ENCODE peak calls at places on chromosomes 7 and 10, in ten cellular contexts. P is body of pancreas, N is prostate gland, F is adrenal gland, T is H1, M is transverse colon, L is stomach, H is right lobe of liver, B is testis, G is ovary. E is an unnamed sample. For H3K27me3, the result is how much of the 10 kb centered on the place peaks cover.

GRCh38 chr7:23616593-23616992 is 19.4 kb downstream of the CCDC126 start:
- DNase-seq in P (no peak), N (no peak), F (no peak), T (no peak), M (no peak), L (no peak), H (no peak), B (no peak), G (no peak), E (no peak)

GRCh38 chr7:33108931-33109757 is at the start of gene RP9:
- DNase-seq in P (peak), N (peak), F (peak), T (no peak), M (peak), L (peak), H (peak), B (peak), G (peak), E (peak)

GRCh38 chr10:44205072-44205471 is 179.8 kb downstream of the CXCL12 start:
- DNase-seq in P (no peak), N (no peak), F (no peak), T (no peak), M (no peak), L (no peak), H (no peak), B (no peak), G (no peak), E (no peak)

GRCh38 chr10:115129752-115130151 is 36.6 kb downstream of the ATRNL1 start:
- DNase-seq in P (no peak), N (no peak), F (no peak), T (no peak), M (no peak), L (no peak), H (no peak), B (no peak), G (no peak), E (no peak)

GRCh38 chr7:2560175-2560695 is 1.5 kb downstream of the IQCE start:
- DNase-seq in P (no peak), N (no peak), F (peak), T (no peak), M (no peak), L (no peak), H (no peak), B (no peak), G (no peak), E (no peak)

GRCh38 chr10:49803988-49804387 is 41.9 kb upstream of the OGDHL start:
- DNase-seq in P (no peak), N (no peak), F (no peak), T (no peak), M (no peak), L (no peak), H (no peak), B (no peak), G (no peak), E (no peak)

GRCh38 chr7:95684037-95684436 is 87.7 kb upstream of the PDK4 start:
- DNase-seq in P (no peak), N (no peak), F (peak), T (no peak), M (no peak), L (no peak), H (no peak), B (no peak), G (no peak), E (no peak)

GRCh38 chr10:118839348-118839747 is 84.6 kb upstream of the CACUL1 start:
- DNase-seq in P (no peak), N (no peak), F (no peak), T (no peak), M (no peak), L (no peak), H (no peak), B (no peak), G (no peak), E (no peak)

GRCh38 chr7:139058963-139059362 is 23.1 kb upstream of the ZC3HAV1L start:
- DNase-seq in P (no peak), N (no peak), F (no peak), T (no peak), M (no peak), L (no peak), H (no peak), B (no peak), G (no peak), E (no peak)

GRCh38 chr7:108088729-108089128 is 41.4 kb downstream of the LAMB4 start:
- DNase-seq in P (no peak), N (no peak), F (no peak), T (no peak), M (no peak), L (no peak), H (no peak), B (no peak), G (no peak), E (no peak)

GRCh38 chr7:36763084-36763807 is 39.0 kb upstream of the AOAH start:
- DNase-seq in P (no peak), N (no peak), F (no peak), T (no peak), M (no peak), L (no peak), H (no peak), B (no peak), G (no peak), E (no peak)

DNA sequence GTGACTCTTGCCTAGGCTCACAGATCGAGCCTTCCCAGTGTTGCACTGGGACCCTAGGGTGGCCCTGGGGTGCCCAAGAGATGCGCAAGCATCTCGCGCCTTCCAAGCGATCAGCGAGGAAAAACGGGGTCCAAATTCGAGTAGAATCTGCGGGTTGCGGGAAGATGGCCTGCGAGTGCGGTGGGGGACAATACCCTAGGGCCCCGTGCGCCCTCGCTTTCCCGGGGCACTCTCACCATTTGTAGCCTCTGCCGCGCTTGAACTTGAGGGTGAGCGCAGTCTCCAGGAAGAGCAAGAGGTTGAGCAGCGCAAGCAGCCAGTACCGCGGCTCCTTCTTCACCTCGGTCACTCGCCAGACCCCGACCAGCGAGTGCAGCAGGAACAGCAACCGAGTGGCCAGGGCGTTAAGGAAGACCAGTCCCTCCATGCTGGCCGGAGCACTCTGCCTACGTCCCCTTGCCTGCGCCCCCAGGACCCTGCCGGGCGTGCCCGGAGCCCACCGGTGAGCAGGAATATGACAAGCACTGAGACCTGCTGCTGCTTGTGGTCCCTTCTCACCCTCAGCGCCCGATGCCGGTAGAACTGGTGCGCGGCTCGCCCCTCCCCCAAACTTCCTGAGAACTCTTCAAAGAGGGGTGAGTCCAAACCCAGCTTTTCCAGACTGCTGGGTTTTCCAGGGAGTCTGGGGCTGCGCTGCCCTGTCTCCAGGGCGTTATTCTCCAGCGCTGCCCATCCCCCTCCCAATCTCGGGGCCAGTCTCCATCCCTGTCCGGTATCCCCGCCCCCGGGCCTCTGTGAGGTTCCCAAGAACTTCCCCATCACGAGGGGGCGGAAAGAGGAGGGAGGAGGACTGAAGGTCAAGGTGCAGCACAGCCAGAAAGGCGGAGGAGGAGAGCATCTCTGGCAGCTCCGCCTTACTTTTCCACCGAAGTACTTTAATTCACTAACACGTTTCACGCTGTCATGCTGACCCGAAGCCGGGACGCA is at the start of gene TMEM26:
- DNase-seq in P (peak), N (peak), F (peak), T (peak), M (peak), L (no peak), H (peak), B (peak), G (peak), E (no peak)
- H3K4me3 ChIP-seq in P (no peak), N (peak), F (no peak), T (peak), M (peak), L (peak), H (peak), B (peak), G (peak), E (peak)

GRCh38 chr10:71287456-71287855 is 31.6 kb upstream of the SLC29A3 start:
- DNase-seq in P (no peak), N (no peak), F (no peak), T (no peak), M (no peak), L (no peak), H (peak), B (no peak), G (no peak), E (no peak)
- H3K27me3 ChIP-seq in P (under half), N (under half), F (under half), T (under half), M (under half), L (under half), H (under half), B (under half), G (under half), E (under half)

GRCh38 chr7:90607196-90607595 is 11.1 kb downstream of the CDK14 start:
- DNase-seq in P (no peak), N (no peak), F (no peak), T (no peak), M (no peak), L (no peak), H (no peak), B (no peak), G (no peak), E (no peak)

GRCh38 chr7:90613088-90613498 is 17.0 kb downstream of the CDK14 start:
- DNase-seq in P (no peak), N (no peak), F (no peak), T (no peak), M (no peak), L (no peak), H (no peak), B (no peak), G (no peak), E (no peak)

GRCh38 chr7:90610105-90610504 is 14.0 kb downstream of the CDK14 start:
- DNase-seq in P (no peak), N (no peak), F (no peak), T (no peak), M (no peak), L (no peak), H (no peak), B (no peak), G (no peak), E (no peak)

DNA sequence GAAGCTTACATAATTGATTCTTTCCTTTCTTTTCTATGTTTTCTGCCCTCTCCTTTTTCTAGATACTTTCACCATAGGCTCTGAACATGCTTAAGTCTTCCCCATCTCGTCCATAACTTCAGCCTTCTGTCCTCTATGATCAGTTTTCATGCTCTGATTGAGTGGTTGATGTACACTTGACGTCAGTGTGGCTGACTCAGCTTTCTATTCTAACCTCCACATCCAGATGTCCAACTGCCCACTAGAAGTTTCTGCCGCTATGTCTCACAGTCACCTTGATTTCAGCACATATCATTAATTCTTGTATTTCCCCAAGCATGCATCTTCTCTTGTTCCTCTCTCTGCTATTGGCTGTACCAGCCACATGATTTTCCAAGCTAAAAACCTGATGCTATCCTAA is 15.0 kb downstream of the CDK14 start:
- DNase-seq in P (no peak), N (no peak), F (no peak), T (no peak), M (no peak), L (no peak), H (no peak), B (no peak), G (no peak), E (no peak)
- TF ChIP-seq POLR2A in P (no peak), N (no peak), F (no peak), T (no peak), M (no peak), L (no peak), H (no peak), B (no peak), G (no peak), E (no peak)

GRCh38 chr7:101155303-101155702 is 1.0 kb downstream of the AP1S1 start:
- DNase-seq in P (no peak), N (no peak), F (no peak), T (no peak), M (no peak), L (no peak), H (no peak), B (no peak), G (no peak), E (no peak)

GRCh38 chr7:101156277-101156676 is 2.0 kb downstream of the AP1S1 start:
- DNase-seq in P (no peak), N (no peak), F (no peak), T (no peak), M (no peak), L (no peak), H (no peak), B (no peak), G (no peak), E (no peak)

GRCh38 chr7:101153969-101154692 is at the start of gene AP1S1:
- DNase-seq in P (peak), N (peak), F (peak), T (peak), M (peak), L (peak), H (peak), B (peak), G (peak), E (peak)

GRCh38 chr7:101156866-101157589 is 2.8 kb downstream of the AP1S1 start:
- DNase-seq in P (no peak), N (no peak), F (no peak), T (no peak), M (peak), L (no peak), H (no peak), B (no peak), G (no peak), E (no peak)

DNA sequence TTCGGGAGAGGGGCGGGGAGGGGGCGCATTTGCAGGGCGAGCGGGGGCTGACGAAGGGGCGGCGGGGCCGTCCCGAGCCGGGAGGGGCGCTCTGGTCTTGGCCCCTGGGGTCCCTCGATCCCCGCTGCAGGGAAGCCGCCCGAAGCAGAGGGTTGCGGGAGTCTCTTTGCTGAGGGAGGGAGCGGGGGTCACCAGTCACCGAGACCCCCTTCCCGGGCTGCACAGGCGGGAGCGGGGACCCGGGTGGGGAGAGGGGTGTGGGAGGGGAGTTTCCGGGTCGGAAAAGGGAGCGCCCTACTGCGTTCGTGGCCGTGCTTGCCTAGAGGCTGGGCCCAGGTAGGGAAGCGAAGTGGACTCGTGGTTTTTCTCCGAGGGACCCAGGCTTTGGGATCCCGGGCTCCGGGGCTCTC is 422 bp downstream of the AP1S1 start:
- DNase-seq in P (no peak), N (no peak), F (no peak), T (no peak), M (peak), L (no peak), H (no peak), B (no peak), G (no peak), E (no peak)
- H3K4me3 ChIP-seq in P (peak), N (peak), F (peak), T (peak), M (peak), L (peak), H (peak), B (peak), G (peak), E (peak)

DNA sequence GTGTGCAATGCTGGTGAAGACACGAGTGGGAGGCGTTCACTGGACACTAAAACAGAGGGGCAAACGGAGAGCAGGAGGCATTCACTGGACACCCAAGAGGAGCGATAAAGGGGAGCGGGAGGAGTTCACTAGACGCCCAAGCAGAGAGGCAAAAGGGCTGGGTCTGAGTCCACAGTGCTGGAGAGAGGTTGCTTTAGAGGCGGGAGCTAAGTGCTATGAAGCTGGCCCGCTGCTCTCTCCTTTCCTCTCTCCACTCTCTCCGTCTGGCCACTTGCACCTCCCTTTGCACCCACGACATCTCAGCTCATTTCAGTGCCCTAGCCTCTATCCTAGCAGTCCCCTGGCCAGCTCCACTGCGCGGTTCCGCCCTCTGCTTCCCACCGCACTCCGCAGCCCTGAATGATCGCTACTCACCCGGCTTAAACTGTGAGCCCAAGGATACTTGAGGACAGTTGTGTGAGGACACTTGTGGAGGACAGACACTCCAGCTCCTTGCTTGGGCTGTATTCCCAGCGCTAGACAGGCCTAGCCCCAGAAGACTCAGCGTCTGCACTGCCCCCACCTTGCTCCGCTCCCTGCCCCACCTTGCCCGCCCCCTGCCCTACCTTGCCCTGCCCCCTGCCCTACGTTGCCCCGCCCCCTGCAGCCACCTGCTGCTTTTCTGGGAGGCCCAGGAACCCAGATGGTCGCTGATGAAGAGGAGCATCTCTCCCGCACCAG is 78.8 kb upstream of the CPXM2 start:
- DNase-seq in P (no peak), N (no peak), F (no peak), T (no peak), M (no peak), L (no peak), H (no peak), B (no peak), G (no peak), E (no peak)
- H3K27me3 ChIP-seq in P (under half), N (under half), F (under half), T (under half), M (half or more), L (half or more), H (under half), B (under half), G (under half), E (half or more)